ENCODE peak calls at places on chromosomes 2 and 18, in five cellular contexts. P is fibroblast of lung, I is astrocyte, V is IMR-90, A is PC-3. Y is an unnamed sample.
A peak's percentile ranks its signal among the peaks of the same experiment; 100 is the strongest.

GRCh38 chr2:95309599-95309998 is 12.5 kb downstream of the KCNIP3 start:
- DNase-seq in A (no peak), P (no peak), V (no peak), I (no peak), Y (no peak)

GRCh38 chr18:77566604-77567003 is 317.0 kb downstream of the GALR1 start:
- DNase-seq in A (no peak), P (no peak), V (no peak), I (no peak), Y (no peak)

GRCh38 chr2:66575625-66576371 is 140.9 kb downstream of the MEIS1 start:
- DNase-seq in P (peak; percentile 73), A (no peak), I (no peak), V (peak; percentile 70), Y (no peak)

GRCh38 chr18:23228102-23229051 is 93.1 kb downstream of the CABLES1 start:
- DNase-seq in A (peak; percentile 29), P (peak; percentile 17), I (peak; percentile 69), V (peak; percentile 75), Y (no peak)

GRCh38 chr2:157256621-157257020 is 884 bp upstream of the GALNT5 start:
- DNase-seq in P (peak; percentile 23), A (no peak), V (peak; percentile 52), I (peak; percentile 29), Y (no peak)

GRCh38 chr2:101349893-101350662 is 37.2 kb downstream of the CREG2 start:
- DNase-seq in P (peak; percentile 68), A (peak; percentile 58), I (peak; percentile 50), V (peak; percentile 65), Y (no peak)

GRCh38 chr2:25379535-25379934 is 37.8 kb upstream of the DNMT3A start:
- DNase-seq in A (no peak), I (no peak), V (no peak), P (no peak), Y (no peak)

GRCh38 chr18:13039806-13040205 is 48.6 kb downstream of the CEP192 start:
- DNase-seq in A (no peak), P (no peak), V (no peak), I (no peak), Y (no peak)

GRCh38 chr2:174024524-174025270 is 59.5 kb upstream of the SP3 start:
- DNase-seq in P (peak; percentile 93), A (peak; percentile 44), I (peak; percentile 84), V (peak; percentile 80), Y (no peak)

GRCh38 chr2:23460228-23460627 is 75.2 kb downstream of the KLHL29 start:
- DNase-seq in A (peak; percentile 39), V (peak; percentile 47), I (no peak), P (peak; percentile 48), Y (no peak)

GRCh38 chr2:213861638-213862037 is 549.2 kb upstream of the VWC2L start:
- DNase-seq in P (no peak), A (no peak), I (no peak), V (peak; percentile 1), Y (no peak)

GRCh38 chr2:49973917-49974368 is 819.6 kb upstream of the FSHR start:
- DNase-seq in I (peak; percentile 51), A (no peak), P (peak; percentile 10), V (no peak), Y (no peak)

GRCh38 chr2:12270876-12271588 is 445.7 kb upstream of the TRIB2 start:
- DNase-seq in P (no peak), A (no peak), I (no peak), V (no peak), Y (no peak)
- H3K9ac ChIP-seq in P (no peak overlapping the region), A (no peak overlapping the region), I (no peak overlapping the region), V (no peak overlapping the region), Y (no peak overlapping the region)

GRCh38 chr18:9704233-9705118 is 3.6 kb upstream of the RAB31 start:
- DNase-seq in A (no peak), V (peak; percentile 21), I (no peak), P (no peak), Y (no peak)
- H3K9ac ChIP-seq in A (no peak overlapping the region), V (no peak overlapping the region), I (no peak overlapping the region), P (no peak overlapping the region), Y (no peak overlapping the region)

GRCh38 chr2:210035679-210036078 is 33.2 kb downstream of the RPE start:
- DNase-seq in A (peak; percentile 33), I (no peak), P (no peak), V (no peak), Y (peak; percentile 76)
- H3K9ac ChIP-seq in A (no peak overlapping the region), I (no peak overlapping the region), P (no peak overlapping the region), V (no peak overlapping the region), Y (no peak overlapping the region)

GRCh38 chr2:217993817-217994459 is 8.9 kb downstream of the TNS1 start:
- DNase-seq in V (peak; percentile 45), I (no peak), P (peak; percentile 37), A (peak; percentile 35), Y (no peak)
- H3K9ac ChIP-seq in V (peak overlapping the region; percentile 22), I (peak overlapping the region; percentile 76), P (peak overlapping the region; percentile 23), A (no peak overlapping the region), Y (no peak overlapping the region)

GRCh38 chr2:201649442-201649841 is 6.1 kb upstream of the TMEM237 start:
- DNase-seq in P (no peak), A (no peak), I (no peak), V (no peak), Y (no peak)
- H3K9ac ChIP-seq in P (no peak overlapping the region), A (no peak overlapping the region), I (no peak overlapping the region), V (no peak overlapping the region), Y (no peak overlapping the region)

GRCh38 chr2:231411237-231411636 is 15.7 kb downstream of the B3GNT7 start:
- DNase-seq in A (peak; percentile 45), V (no peak), I (no peak), P (no peak), Y (no peak)

GRCh38 chr2:231413456-231413855 is 17.9 kb downstream of the B3GNT7 start:
- DNase-seq in A (no peak), V (no peak), P (no peak), I (no peak), Y (no peak)

GRCh38 chr2:231413921-231414476 is 18.5 kb downstream of the B3GNT7 start:
- DNase-seq in P (no peak), I (no peak), A (no peak), V (no peak), Y (peak; percentile 43)

GRCh38 chr2:231411871-231412615 is 16.5 kb downstream of the B3GNT7 start:
- DNase-seq in V (peak; percentile 71), P (peak; percentile 72), A (peak; percentile 91), I (peak; percentile 59), Y (peak; percentile 81)

DNA sequence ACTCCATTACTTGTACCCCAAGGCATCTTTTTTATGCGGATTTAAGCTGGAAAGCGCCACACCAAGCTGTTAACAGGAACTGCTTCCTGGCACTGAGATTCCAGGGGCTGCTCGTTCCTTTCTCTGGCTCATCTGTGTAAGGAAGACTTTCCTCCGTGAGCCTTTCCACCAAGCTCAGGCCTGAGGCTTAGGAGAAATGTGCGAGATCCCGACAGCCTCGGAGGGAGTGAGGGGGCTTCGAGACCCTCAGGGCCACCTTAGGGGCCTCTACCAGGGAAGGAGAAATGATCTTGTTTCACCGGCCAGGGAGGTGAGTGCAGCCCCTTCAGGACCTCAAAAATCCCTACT is 17.1 kb downstream of the B3GNT7 start:
- DNase-seq in V (no peak), I (no peak), A (no peak), P (no peak), Y (no peak)
- H3K9ac ChIP-seq in V (peak overlapping the region; percentile 12), I (peak overlapping the region; percentile 84), A (peak overlapping the region; percentile 82), P (no peak overlapping the region), Y (no peak overlapping the region)

GRCh38 chr2:2735041-2735440 is 404.0 kb upstream of the MYT1L start:
- DNase-seq in V (no peak), A (no peak), I (no peak), P (no peak), Y (no peak)

GRCh38 chr2:2734308-2734707 is 403.2 kb upstream of the MYT1L start:
- DNase-seq in A (no peak), P (no peak), V (no peak), I (no peak), Y (no peak)

GRCh38 chr2:2731885-2732284 is 400.8 kb upstream of the MYT1L start:
- DNase-seq in A (no peak), I (no peak), P (no peak), V (no peak), Y (no peak)

GRCh38 chr2:2732331-2733119 is 401.4 kb upstream of the MYT1L start:
- DNase-seq in P (no peak), I (no peak), V (no peak), A (no peak), Y (no peak)

GRCh38 chr2:2733818-2734217 is 402.7 kb upstream of the MYT1L start:
- DNase-seq in P (no peak), I (no peak), A (no peak), V (no peak), Y (no peak)
- H3K9ac ChIP-seq in P (no peak overlapping the region), I (no peak overlapping the region), A (no peak overlapping the region), V (no peak overlapping the region), Y (no peak overlapping the region)

GRCh38 chr2:80169811-80170594 is 134.5 kb downstream of the LRRTM1 start:
- DNase-seq in P (no peak), A (no peak), I (no peak), V (no peak), Y (no peak)

GRCh38 chr2:80166457-80166856 is 138.1 kb downstream of the LRRTM1 start:
- DNase-seq in A (no peak), V (no peak), I (no peak), P (no peak), Y (no peak)

GRCh38 chr2:80168037-80168436 is 136.5 kb downstream of the LRRTM1 start:
- DNase-seq in V (no peak), A (no peak), I (no peak), P (no peak), Y (no peak)

GRCh38 chr2:80167284-80167808 is 137.2 kb downstream of the LRRTM1 start:
- DNase-seq in A (no peak), P (no peak), V (no peak), I (no peak), Y (no peak)

GRCh38 chr2:80168801-80169200 is 135.8 kb downstream of the LRRTM1 start:
- DNase-seq in V (no peak), A (no peak), I (no peak), P (no peak), Y (no peak)
- H3K9ac ChIP-seq in V (no peak overlapping the region), A (no peak overlapping the region), I (no peak overlapping the region), P (no peak overlapping the region), Y (no peak overlapping the region)

GRCh38 chr2:63790913-63791312 is 50.8 kb upstream of the UGP2 start:
- DNase-seq in P (peak; percentile 92), I (peak; percentile 91), A (peak; percentile 77), V (peak; percentile 91), Y (peak; percentile 44)
- H3K9ac ChIP-seq in P (no peak overlapping the region), I (peak overlapping the region; percentile 27), A (no peak overlapping the region), V (no peak overlapping the region), Y (no peak overlapping the region)

GRCh38 chr2:226153553-226153952 is 646.1 kb downstream of the IRS1 start:
- DNase-seq in P (no peak), V (no peak), A (no peak), I (no peak), Y (no peak)
- H3K9ac ChIP-seq in P (no peak overlapping the region), V (no peak overlapping the region), A (no peak overlapping the region), I (no peak overlapping the region), Y (no peak overlapping the region)

Y was measured in trophoblast cell.